ENCODE peak calls at places on chromosomes 11 and 22, in five cellular contexts. F, P, G, E and S are unnamed samples.

GRCh38 chr22:50587407-50587806 is 4.8 kb upstream of the CHKB start:
- DNase-seq in G (no peak), F (no peak), E (no peak), P (no peak), S (no peak)

GRCh38 chr11:76568621-76569020 is 101.9 kb downstream of the LRRC32 start:
- DNase-seq in P (no peak), G (no peak), F (no peak), E (no peak), S (no peak)

GRCh38 chr11:1006762-1007161 is 29.8 kb downstream of the MUC6 start:
- DNase-seq in P (no peak), F (no peak), E (no peak), G (no peak), S (no peak)

GRCh38 chr22:36218648-36219047 is 17.0 kb upstream of the APOL4 start:
- DNase-seq in F (no peak), E (no peak), P (no peak), G (no peak), S (no peak)

GRCh38 chr11:21115999-21116398 is 446.6 kb downstream of the NELL1 start:
- DNase-seq in P (no peak), F (no peak), E (no peak), G (no peak), S (no peak)

GRCh38 chr11:130243816-130244215 is 70.9 kb downstream of the ZBTB44 start:
- DNase-seq in G (no peak), E (peak; percentile 46), F (no peak), P (no peak), S (no peak)

GRCh38 chr11:113411536-113411935 is 24.0 kb downstream of the ANKK1 start:
- DNase-seq in G (no peak), E (no peak), F (no peak), P (no peak), S (no peak)

GRCh38 chr11:131683666-131684065 is 313.3 kb downstream of the NTM start:
- DNase-seq in G (no peak), P (no peak), E (no peak), F (no peak), S (no peak)

GRCh38 chr11:113314389-113315301 is at the start of gene TTC12:
- DNase-seq in F (peak; percentile 84), E (peak; percentile 64), G (peak; percentile 97), P (peak; percentile 78), S (peak; percentile 97)

GRCh38 chr11:19751055-19751454 is 38.4 kb downstream of the NAV2 start:
- DNase-seq in P (no peak), G (no peak), E (no peak), F (no peak), S (no peak)

GRCh38 chr11:43918662-43919061 is 23.8 kb upstream of the C11orf96 start:
- DNase-seq in F (no peak), P (no peak), G (no peak), E (no peak), S (no peak)

GRCh38 chr11:85893378-85893777 is 38.2 kb downstream of the CCDC83 start:
- DNase-seq in P (no peak), G (no peak), F (no peak), E (no peak), S (no peak)

DNA sequence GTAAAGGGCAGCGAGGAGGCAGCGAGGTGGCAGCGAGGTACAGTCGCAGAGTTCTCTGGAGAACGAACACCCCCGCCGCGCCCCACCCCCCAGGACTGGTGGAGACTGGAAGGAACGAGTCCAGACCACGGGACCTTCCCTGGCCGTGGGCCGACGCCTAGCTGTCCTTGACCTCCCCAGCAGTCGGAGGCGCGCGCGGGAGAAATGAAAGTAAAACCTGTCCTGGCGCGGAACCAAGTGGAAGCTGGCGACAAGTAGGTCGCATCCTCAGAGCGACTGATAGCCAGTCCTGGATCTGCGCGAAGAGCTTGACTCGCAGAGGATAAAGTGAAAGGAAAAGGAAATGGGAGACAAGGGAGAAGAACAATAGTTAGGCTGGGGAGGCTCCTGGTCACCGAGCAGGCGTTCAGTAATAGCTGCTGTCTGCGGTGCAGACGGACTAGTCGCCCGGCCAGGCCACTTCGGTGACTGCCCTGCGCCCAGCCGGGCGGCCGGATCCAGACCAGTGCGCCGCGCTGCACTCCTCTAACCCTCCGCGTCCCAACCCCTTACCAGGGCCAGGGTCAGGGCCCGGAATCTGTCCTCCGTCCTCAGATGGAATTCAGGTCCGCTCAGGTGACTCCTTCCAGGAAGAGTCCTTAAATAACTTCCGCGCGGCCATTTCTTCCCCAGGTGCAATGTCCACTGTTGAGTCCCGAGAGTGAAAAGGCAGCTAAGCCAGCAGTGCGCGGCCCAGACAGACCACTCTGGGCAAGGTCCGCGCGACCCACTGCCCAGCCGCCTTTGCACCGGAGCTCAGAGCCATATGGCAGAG is 1.9 kb upstream of the ADM start:
- DNase-seq in P (peak; percentile 59), F (peak; percentile 67), E (no peak), G (peak; percentile 32), S (no peak)
- TF ChIP-seq USF2 in P (peak; percentile 37), F (peak; percentile 2), E (no peak), G (no peak), S (no peak)

GRCh38 chr11:126413843-126414405 is 58.4 kb downstream of the ST3GAL4 start:
- DNase-seq in G (no peak), E (no peak), F (no peak), P (no peak), S (no peak)

GRCh38 chr11:126416542-126417090 is 61.1 kb downstream of the ST3GAL4 start:
- DNase-seq in G (no peak), F (no peak), P (peak; percentile 68), E (peak; percentile 27), S (peak; percentile 63)

GRCh38 chr11:126414615-126415014 is 59.1 kb downstream of the ST3GAL4 start:
- DNase-seq in F (no peak), P (no peak), E (no peak), G (no peak), S (no peak)

GRCh38 chr11:126415669-126416420 is 60.4 kb downstream of the ST3GAL4 start:
- DNase-seq in P (no peak), G (no peak), E (no peak), F (no peak), S (no peak)

GRCh38 chr11:126415128-126415527 is 59.6 kb downstream of the ST3GAL4 start:
- DNase-seq in G (no peak), F (no peak), P (peak; percentile 69), E (no peak), S (no peak)
- TF ChIP-seq USF2 in G (no peak), F (no peak), P (no peak), E (no peak), S (no peak)

GRCh38 chr22:38110863-38111852 is 674 bp upstream of the BAIAP2L2 start:
- DNase-seq in E (no peak), P (no peak), G (peak; percentile 43), F (peak; percentile 74), S (no peak)
- TF ChIP-seq USF2 in E (no peak), P (no peak), G (no peak), F (no peak), S (no peak)

GRCh38 chr11:119319136-119319701 is 2.3 kb upstream of the MCAM start:
- DNase-seq in G (no peak), E (no peak), P (no peak), F (no peak), S (no peak)

GRCh38 chr11:119317592-119318239 is 786 bp upstream of the MCAM start:
- DNase-seq in G (no peak), E (no peak), F (no peak), P (no peak), S (no peak)

GRCh38 chr11:119319702-119320592 is 3.0 kb upstream of the MCAM start:
- DNase-seq in P (no peak), E (no peak), G (no peak), F (no peak), S (no peak)

GRCh38 chr11:119316729-119317591 is at the start of gene MCAM:
- DNase-seq in E (no peak), F (no peak), G (peak; percentile 93), P (peak; percentile 48), S (no peak)

DNA sequence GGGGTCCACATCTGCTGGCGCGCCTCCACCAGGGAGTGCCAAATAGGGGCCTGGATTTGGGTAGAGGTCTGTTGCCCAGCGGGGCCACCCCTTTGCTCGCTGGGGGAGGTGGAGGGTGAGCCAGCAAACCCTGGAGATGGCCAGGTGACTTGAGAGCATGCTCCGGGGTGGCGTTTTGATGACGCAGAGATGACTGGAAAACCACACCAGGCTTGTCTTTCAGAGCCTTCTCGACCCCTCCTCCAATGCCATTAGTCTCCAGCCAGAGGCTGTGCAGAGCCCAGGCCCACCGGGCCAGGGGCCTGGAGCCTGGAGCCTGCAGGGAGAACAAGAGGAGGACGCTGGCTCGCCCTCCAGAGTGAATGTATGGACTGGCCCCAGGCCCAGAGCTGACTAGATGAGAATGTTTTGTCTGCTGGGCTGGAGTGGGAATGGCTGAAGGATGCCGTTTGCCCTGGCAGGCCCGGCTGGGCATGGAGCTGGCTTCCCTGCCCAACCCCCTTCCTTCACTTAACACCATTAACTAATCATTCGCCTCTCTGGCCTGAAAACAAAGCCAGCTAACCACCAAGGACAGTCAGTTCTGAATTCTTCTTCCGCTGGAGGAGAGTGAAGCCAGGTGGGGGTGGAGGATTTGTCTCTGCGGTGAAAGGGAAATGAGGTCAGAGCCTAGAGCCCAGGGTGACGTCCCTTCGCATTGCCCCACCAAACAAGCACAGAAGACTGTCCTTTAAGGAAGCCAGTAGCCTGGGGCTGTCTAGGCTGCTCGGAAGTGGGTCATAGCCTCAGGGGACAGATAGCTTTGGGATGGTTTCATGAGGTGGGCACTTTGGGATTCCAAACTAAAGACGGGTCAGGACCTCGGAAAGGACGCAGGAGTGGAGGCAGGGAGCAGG is 1.6 kb upstream of the MCAM start:
- DNase-seq in G (peak; percentile 49), F (no peak), E (peak; percentile 70), P (peak; percentile 81), S (no peak)
- TF ChIP-seq USF2 in G (no peak), F (no peak), E (no peak), P (peak; percentile 25), S (no peak)

DNA sequence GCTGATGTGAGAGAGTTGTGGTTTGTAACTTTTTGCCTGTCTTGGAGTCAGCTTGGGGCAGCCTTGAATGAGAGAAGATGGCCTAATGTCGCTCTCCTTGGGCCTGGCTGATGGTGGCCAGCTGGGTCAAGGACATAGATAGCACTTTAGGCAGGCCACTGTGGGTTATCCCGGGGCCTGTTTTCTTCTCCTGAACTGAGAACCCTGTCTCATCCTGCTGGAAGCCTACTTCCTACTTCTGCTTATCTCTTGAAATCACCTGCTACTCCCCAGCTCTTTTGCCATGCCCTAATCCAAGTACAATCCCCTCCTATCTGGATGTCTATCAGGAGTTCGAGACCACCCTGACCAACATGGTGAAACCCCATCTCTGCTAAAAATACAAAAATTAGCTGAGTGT is 49.5 kb downstream of the OSBP2 start:
- DNase-seq in E (no peak), P (no peak), G (peak; percentile 45), F (no peak), S (no peak)
- TF ChIP-seq USF2 in E (no peak), P (no peak), G (no peak), F (no peak), S (no peak)

GRCh38 chr11:84247129-84247528 is 961.0 kb upstream of the CCDC90B start:
- DNase-seq in P (no peak), E (no peak), F (no peak), G (no peak), S (no peak)

GRCh38 chr11:84247931-84248330 is 961.8 kb upstream of the CCDC90B start:
- DNase-seq in P (no peak), G (no peak), E (no peak), F (no peak), S (no peak)

GRCh38 chr11:84243629-84244263 is 957.6 kb upstream of the CCDC90B start:
- DNase-seq in F (no peak), G (no peak), E (no peak), P (no peak), S (no peak)

GRCh38 chr11:84250834-84251613 is 964.9 kb upstream of the CCDC90B start:
- DNase-seq in F (no peak), E (no peak), G (no peak), P (no peak), S (no peak)

GRCh38 chr11:84249344-84250135 is 963.4 kb upstream of the CCDC90B start:
- DNase-seq in G (no peak), P (no peak), E (peak; percentile 25), F (no peak), S (no peak)
- TF ChIP-seq USF2 in G (no peak), P (no peak), E (no peak), F (no peak), S (no peak)